ENCODE peak calls at places on chromosomes 3 and 15, in five cellular contexts. W, C, S, U and I are unnamed samples.

GRCh38 chr3:141006344-141006743 is 44.8 kb upstream of the SPSB4 start:
- ATAC-seq in U (no peak), W (no peak), C (no peak), S (no peak), I (no peak)

GRCh38 chr15:52011711-52012144 is 7.3 kb upstream of the MAPK6 start:
- ATAC-seq in W (no peak), U (no peak), C (peak), S (no peak), I (no peak)

GRCh38 chr3:125356140-125357026 is 18.7 kb downstream of the ZNF148 start:
- ATAC-seq in C (no peak), U (no peak), W (no peak), S (no peak), I (peak)

GRCh38 chr15:100098705-100099104 is 243.1 kb downstream of the ADAMTS17 start:
- ATAC-seq in S (no peak), U (no peak), C (no peak), W (no peak), I (no peak)

GRCh38 chr3:16923112-16923511 is 38.4 kb downstream of the PLCL2 start:
- ATAC-seq in U (no peak), S (no peak), W (no peak), C (no peak), I (no peak)

GRCh38 chr3:130345487-130346079 is at the start of gene COL6A5:
- ATAC-seq in U (no peak), C (no peak), W (no peak), S (no peak), I (no peak)

GRCh38 chr3:124664804-124665203 is 65.4 kb upstream of the UMPS start:
- ATAC-seq in C (peak), S (no peak), U (no peak), W (no peak), I (no peak)

GRCh38 chr15:98493966-98494511 is 154.3 kb upstream of the IGF1R start:
- ATAC-seq in C (no peak), S (no peak), U (no peak), W (no peak), I (no peak)

GRCh38 chr15:43292375-43293078 is 25.8 kb upstream of the TGM5 start:
- ATAC-seq in U (no peak), C (no peak), S (no peak), W (no peak), I (no peak)

GRCh38 chr15:83890584-83890983 is 236.7 kb downstream of the ADAMTSL3 start:
- ATAC-seq in S (no peak), W (no peak), U (no peak), C (peak), I (no peak)

GRCh38 chr3:49295489-49296058 is 18.5 kb upstream of the C3orf62 start:
- ATAC-seq in S (peak), C (no peak), U (peak), W (no peak), I (no peak)

GRCh38 chr3:133883657-133884546 is 11.8 kb downstream of the RAB6B start:
- ATAC-seq in S (no peak), C (no peak), W (no peak), U (no peak), I (no peak)

GRCh38 chr3:8937064-8938020 is 25.9 kb downstream of the RAD18 start:
- ATAC-seq in W (no peak), U (no peak), S (no peak), C (peak), I (no peak)

GRCh38 chr15:75161106-75161505 is 40.6 kb upstream of the C15orf39 start:
- ATAC-seq in W (no peak), S (no peak), U (no peak), C (no peak), I (no peak)

GRCh38 chr3:155154255-155154654 is 74.1 kb downstream of the MME start:
- ATAC-seq in C (no peak), U (no peak), W (no peak), S (no peak), I (no peak)

GRCh38 chr15:51970132-51970817 is 1.3 kb downstream of the LEO1 start:
- ATAC-seq in U (no peak), S (no peak), C (no peak), W (no peak), I (no peak)

GRCh38 chr15:51837784-51838183 is 8.3 kb downstream of the TMOD3 start:
- ATAC-seq in S (no peak), U (peak), W (peak), C (no peak), I (peak)

GRCh38 chr3:62558549-62559112 is 185.3 kb upstream of the FEZF2 start:
- ATAC-seq in W (no peak), U (no peak), S (no peak), C (no peak), I (no peak)

GRCh38 chr3:87997966-87998365 is 60.8 kb downstream of the CGGBP1 start:
- ATAC-seq in U (no peak), S (no peak), W (no peak), C (peak), I (no peak)

GRCh38 chr3:133568294-133569014 is 5.0 kb upstream of the CDV3 start:
- ATAC-seq in W (no peak), S (no peak), C (no peak), U (no peak), I (no peak)

GRCh38 chr15:68821190-68821897 is 649 bp upstream of the ANP32A start:
- ATAC-seq in W (peak), C (no peak), U (no peak), S (no peak), I (peak)

GRCh38 chr3:13135811-13136321 is 62.6 kb upstream of the IQSEC1 start:
- ATAC-seq in U (no peak), W (no peak), S (no peak), C (peak), I (no peak)

GRCh38 chr15:101252836-101253235 is 988 bp upstream of the CHSY1 start:
- ATAC-seq in W (no peak), C (no peak), U (no peak), S (no peak), I (no peak)

GRCh38 chr15:68503791-68504720 is 72.1 kb upstream of the ITGA11 start:
- ATAC-seq in S (no peak), U (no peak), C (no peak), W (no peak), I (no peak)

GRCh38 chr3:126076140-126076539 is 7.8 kb downstream of the SLC41A3 start:
- ATAC-seq in U (no peak), S (no peak), C (no peak), W (no peak), I (no peak)

GRCh38 chr15:41013698-41014414 is 60.6 kb downstream of the CHAC1 start:
- ATAC-seq in U (no peak), C (no peak), S (no peak), W (no peak), I (no peak)

GRCh38 chr3:31667582-31667981 is 134.9 kb downstream of the STT3B start:
- ATAC-seq in W (no peak), U (no peak), C (no peak), S (no peak), I (no peak)

GRCh38 chr3:112362221-112362620 is 29.3 kb downstream of the CD200 start:
- ATAC-seq in S (no peak), U (no peak), C (no peak), W (no peak), I (no peak)

GRCh38 chr3:187935623-187936156 is 190.4 kb upstream of the BCL6 start:
- ATAC-seq in C (no peak), S (peak), U (peak), W (peak), I (peak)

GRCh38 chr15:84766461-84767005 is 18.1 kb downstream of the ZNF592 start:
- ATAC-seq in C (no peak), S (no peak), U (no peak), W (no peak), I (no peak)

GRCh38 chr3:129233538-129233937 is 15.9 kb upstream of the COPG1 start:
- ATAC-seq in S (no peak), C (peak), U (no peak), W (no peak), I (peak)

GRCh38 chr15:74409225-74409624 is 24.5 kb downstream of the SEMA7A start:
- ATAC-seq in W (no peak), U (no peak), S (no peak), C (no peak), I (no peak)

GRCh38 chr3:106687905-106688304 is 689.3 kb upstream of the CCDC54 start:
- ATAC-seq in C (no peak), S (no peak), W (no peak), U (no peak), I (no peak)

GRCh38 chr3:106332884-106333283 is 464.1 kb upstream of the CBLB start:
- ATAC-seq in C (no peak), U (peak), W (peak), S (no peak), I (peak)